ENCODE peak calls at places on chromosomes 6 and 20, in seven cellular contexts. One of them, this sample, is unnamed.

GRCh38 chr6:42140051-42140450 is 2.4 kb downstream of the C6orf132 start:
- DNase-seq in SK-N-MC: no peak
- DNase-seq in endothelial cell of umbilical vein: no peak
- DNase-seq in HCT116: no peak
- DNase-seq in GM12878: no peak
- DNase-seq in K562: no peak
- DNase-seq in HepG2: no peak
- DNase-seq in this sample: no peak

GRCh38 chr20:34557936-34558319 is 590 bp upstream of the MAP1LC3A start:
- DNase-seq in SK-N-MC: no peak
- DNase-seq in endothelial cell of umbilical vein: no peak
- DNase-seq in HCT116: no peak
- DNase-seq in GM12878: no peak
- DNase-seq in K562: no peak
- DNase-seq in HepG2: no peak
- DNase-seq in this sample: no peak

GRCh38 chr6:148758492-148758891 is 11.7 kb downstream of the UST start:
- DNase-seq in SK-N-MC: no peak
- DNase-seq in endothelial cell of umbilical vein: no peak
- DNase-seq in HCT116: no peak
- DNase-seq in GM12878: peak; percentile 98
- DNase-seq in K562: no peak
- DNase-seq in HepG2: no peak
- DNase-seq in this sample: no peak

GRCh38 chr6:32942555-32942954 is 1.7 kb upstream of the HLA-DMB start:
- DNase-seq in SK-N-MC: no peak
- DNase-seq in endothelial cell of umbilical vein: no peak
- DNase-seq in HCT116: no peak
- DNase-seq in GM12878: no peak
- DNase-seq in K562: no peak
- DNase-seq in HepG2: no peak
- DNase-seq in this sample: no peak

GRCh38 chr20:53748821-53749402 is 155.3 kb upstream of the ZNF217 start:
- DNase-seq in SK-N-MC: no peak
- DNase-seq in endothelial cell of umbilical vein: no peak
- DNase-seq in HCT116: no peak
- DNase-seq in GM12878: no peak
- DNase-seq in K562: no peak
- DNase-seq in HepG2: no peak
- DNase-seq in this sample: no peak

GRCh38 chr6:43274916-43275597 is 23.0 kb upstream of the SLC22A7 start:
- DNase-seq in SK-N-MC: no peak
- DNase-seq in endothelial cell of umbilical vein: no peak
- DNase-seq in HCT116: no peak
- DNase-seq in GM12878: no peak
- DNase-seq in K562: peak; percentile 85
- DNase-seq in HepG2: peak; percentile 67
- DNase-seq in this sample: peak; percentile 38

GRCh38 chr20:3971145-3971544 is 44.2 kb downstream of the RNF24 start:
- DNase-seq in SK-N-MC: no peak
- DNase-seq in endothelial cell of umbilical vein: peak; percentile 56
- DNase-seq in HCT116: no peak
- DNase-seq in GM12878: no peak
- DNase-seq in K562: no peak
- DNase-seq in HepG2: no peak
- DNase-seq in this sample: no peak

GRCh38 chr6:15283986-15284361 is 38.1 kb downstream of the JARID2 start:
- DNase-seq in SK-N-MC: no peak
- DNase-seq in endothelial cell of umbilical vein: no peak
- DNase-seq in HCT116: no peak
- DNase-seq in GM12878: no peak
- DNase-seq in K562: no peak
- DNase-seq in HepG2: no peak
- DNase-seq in this sample: no peak

GRCh38 chr6:6915813-6916547 is 191.8 kb upstream of the RREB1 start:
- DNase-seq in SK-N-MC: no peak
- DNase-seq in endothelial cell of umbilical vein: peak; percentile 8
- DNase-seq in HCT116: no peak
- DNase-seq in GM12878: no peak
- DNase-seq in K562: no peak
- DNase-seq in HepG2: no peak
- DNase-seq in this sample: no peak

GRCh38 chr6:109595998-109596397 is 95.0 kb downstream of the AK9 start:
- DNase-seq in SK-N-MC: peak; percentile 3
- DNase-seq in endothelial cell of umbilical vein: peak; percentile 50
- DNase-seq in HCT116: peak; percentile 18
- DNase-seq in GM12878: no peak
- DNase-seq in K562: no peak
- DNase-seq in HepG2: peak; percentile 26
- DNase-seq in this sample: peak; percentile 66

GRCh38 chr6:134740473-134741192 is 209.3 kb downstream of the ALDH8A1 start:
- DNase-seq in SK-N-MC: no peak
- DNase-seq in endothelial cell of umbilical vein: peak; percentile 84
- DNase-seq in HCT116: no peak
- DNase-seq in GM12878: no peak
- DNase-seq in K562: no peak
- DNase-seq in HepG2: no peak
- DNase-seq in this sample: no peak

GRCh38 chr6:170075659-170076223 is 215.1 kb downstream of the DLL1 start:
- DNase-seq in SK-N-MC: no peak
- DNase-seq in endothelial cell of umbilical vein: no peak
- DNase-seq in HCT116: no peak
- DNase-seq in GM12878: no peak
- DNase-seq in K562: no peak
- DNase-seq in HepG2: no peak
- DNase-seq in this sample: no peak

GRCh38 chr6:37643851-37644672 is 53.6 kb downstream of the MDGA1 start:
- DNase-seq in SK-N-MC: no peak
- DNase-seq in endothelial cell of umbilical vein: no peak
- DNase-seq in HCT116: no peak
- DNase-seq in GM12878: no peak
- DNase-seq in K562: peak; percentile 54
- DNase-seq in HepG2: no peak
- DNase-seq in this sample: no peak

GRCh38 chr20:57386762-57387161 is 4.4 kb upstream of the RBM38 start:
- DNase-seq in SK-N-MC: no peak
- DNase-seq in endothelial cell of umbilical vein: no peak
- DNase-seq in HCT116: no peak
- DNase-seq in GM12878: no peak
- DNase-seq in K562: no peak
- DNase-seq in HepG2: no peak
- DNase-seq in this sample: no peak

GRCh38 chr6:18269253-18269652 is 4.9 kb upstream of the DEK start:
- DNase-seq in SK-N-MC: peak; percentile 67
- DNase-seq in endothelial cell of umbilical vein: no peak
- DNase-seq in HCT116: no peak
- DNase-seq in GM12878: no peak
- DNase-seq in K562: peak; percentile 55
- DNase-seq in HepG2: peak; percentile 79
- DNase-seq in this sample: no peak

GRCh38 chr6:82589509-82590206 is 226.0 kb downstream of the TPBG start:
- DNase-seq in SK-N-MC: no peak
- DNase-seq in endothelial cell of umbilical vein: peak; percentile 3
- DNase-seq in HCT116: peak; percentile 70
- DNase-seq in GM12878: peak; percentile 60
- DNase-seq in K562: no peak
- DNase-seq in HepG2: peak; percentile 3
- DNase-seq in this sample: peak; percentile 75

GRCh38 chr6:109979033-109979921 is 1.2 kb downstream of the GPR6 start:
- DNase-seq in SK-N-MC: no peak
- DNase-seq in endothelial cell of umbilical vein: no peak
- DNase-seq in HCT116: no peak
- DNase-seq in GM12878: no peak
- DNase-seq in K562: no peak
- DNase-seq in HepG2: no peak
- DNase-seq in this sample: peak; percentile 53

GRCh38 chr20:24675651-24676352 is 206.4 kb downstream of the SYNDIG1 start:
- DNase-seq in SK-N-MC: no peak
- DNase-seq in endothelial cell of umbilical vein: no peak
- DNase-seq in HCT116: no peak
- DNase-seq in GM12878: no peak
- DNase-seq in K562: no peak
- DNase-seq in HepG2: no peak
- DNase-seq in this sample: no peak

GRCh38 chr20:11686900-11687543 is 230.7 kb upstream of the BTBD3 start:
- DNase-seq in SK-N-MC: no peak
- DNase-seq in endothelial cell of umbilical vein: peak; percentile 27
- DNase-seq in HCT116: no peak
- DNase-seq in GM12878: no peak
- DNase-seq in K562: no peak
- DNase-seq in HepG2: no peak
- DNase-seq in this sample: peak; percentile 67
- TF ChIP-seq EZH2 in SK-N-MC: no peak
- TF ChIP-seq EZH2 in endothelial cell of umbilical vein: no peak
- TF ChIP-seq EZH2 in HCT116: no peak
- TF ChIP-seq EZH2 in GM12878: no peak
- TF ChIP-seq EZH2 in K562: no peak
- TF ChIP-seq EZH2 in HepG2: no peak
- TF ChIP-seq EZH2 in this sample: no peak

GRCh38 chr20:19540401-19540800 is 217.7 kb upstream of the RIN2 start:
- DNase-seq in SK-N-MC: no peak
- DNase-seq in endothelial cell of umbilical vein: no peak
- DNase-seq in HCT116: no peak
- DNase-seq in GM12878: no peak
- DNase-seq in K562: no peak
- DNase-seq in HepG2: no peak
- DNase-seq in this sample: no peak

GRCh38 chr20:19546648-19547047 is 211.4 kb upstream of the RIN2 start:
- DNase-seq in SK-N-MC: no peak
- DNase-seq in endothelial cell of umbilical vein: no peak
- DNase-seq in HCT116: no peak
- DNase-seq in GM12878: no peak
- DNase-seq in K562: no peak
- DNase-seq in HepG2: no peak
- DNase-seq in this sample: no peak

GRCh38 chr20:19539191-19539590 is 218.9 kb upstream of the RIN2 start:
- DNase-seq in SK-N-MC: no peak
- DNase-seq in endothelial cell of umbilical vein: no peak
- DNase-seq in HCT116: no peak
- DNase-seq in GM12878: no peak
- DNase-seq in K562: no peak
- DNase-seq in HepG2: no peak
- DNase-seq in this sample: no peak

GRCh38 chr20:19544684-19545083 is 213.4 kb upstream of the RIN2 start:
- DNase-seq in SK-N-MC: no peak
- DNase-seq in endothelial cell of umbilical vein: no peak
- DNase-seq in HCT116: no peak
- DNase-seq in GM12878: no peak
- DNase-seq in K562: no peak
- DNase-seq in HepG2: no peak
- DNase-seq in this sample: no peak

DNA sequence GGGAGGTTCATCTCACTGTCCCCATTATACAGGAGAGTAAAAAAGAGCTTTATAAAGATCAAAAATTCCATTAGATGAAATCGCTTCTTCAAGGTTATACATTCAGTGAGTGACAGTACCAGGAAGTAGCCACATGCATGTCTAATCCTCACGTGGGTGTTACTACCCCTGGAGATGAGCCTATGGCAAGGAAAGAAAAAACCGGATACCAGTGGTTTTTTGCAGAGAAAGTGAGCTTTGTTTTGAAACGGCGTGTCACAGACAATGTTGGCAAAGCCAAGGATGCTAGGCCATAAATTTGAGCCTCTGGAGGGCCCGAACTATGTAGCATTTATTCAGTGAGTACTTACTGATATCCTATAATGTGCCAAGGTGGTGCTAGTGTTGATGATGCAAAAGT is 214.9 kb upstream of the RIN2 start:
- DNase-seq in SK-N-MC: no peak
- DNase-seq in endothelial cell of umbilical vein: no peak
- DNase-seq in HCT116: no peak
- DNase-seq in GM12878: no peak
- DNase-seq in K562: no peak
- DNase-seq in HepG2: no peak
- DNase-seq in this sample: no peak
- TF ChIP-seq POLR2AphosphoS5 in SK-N-MC: no peak
- TF ChIP-seq POLR2AphosphoS5 in endothelial cell of umbilical vein: no peak
- TF ChIP-seq POLR2AphosphoS5 in HCT116: no peak
- TF ChIP-seq POLR2AphosphoS5 in GM12878: no peak
- TF ChIP-seq POLR2AphosphoS5 in K562: no peak
- TF ChIP-seq POLR2AphosphoS5 in HepG2: no peak
- TF ChIP-seq POLR2AphosphoS5 in this sample: no peak

GRCh38 chr6:39312912-39313525 is 1.2 kb downstream of the KCNK17 start:
- DNase-seq in SK-N-MC: no peak
- DNase-seq in endothelial cell of umbilical vein: no peak
- DNase-seq in HCT116: no peak
- DNase-seq in GM12878: no peak
- DNase-seq in K562: no peak
- DNase-seq in HepG2: no peak
- DNase-seq in this sample: no peak
- TF ChIP-seq EZH2 in SK-N-MC: no peak
- TF ChIP-seq EZH2 in endothelial cell of umbilical vein: no peak
- TF ChIP-seq EZH2 in HCT116: no peak
- TF ChIP-seq EZH2 in GM12878: no peak
- TF ChIP-seq EZH2 in K562: no peak
- TF ChIP-seq EZH2 in HepG2: no peak
- TF ChIP-seq EZH2 in this sample: peak; percentile 67

GRCh38 chr20:17614176-17614811 is 44.4 kb downstream of the DSTN start:
- DNase-seq in SK-N-MC: peak; percentile 8
- DNase-seq in endothelial cell of umbilical vein: no peak
- DNase-seq in HCT116: no peak
- DNase-seq in GM12878: no peak
- DNase-seq in K562: no peak
- DNase-seq in HepG2: no peak
- DNase-seq in this sample: peak; percentile 29

GRCh38 chr20:17616480-17617211 is 46.8 kb downstream of the DSTN start:
- DNase-seq in SK-N-MC: no peak
- DNase-seq in endothelial cell of umbilical vein: no peak
- DNase-seq in HCT116: no peak
- DNase-seq in GM12878: no peak
- DNase-seq in K562: no peak
- DNase-seq in HepG2: no peak
- DNase-seq in this sample: no peak

GRCh38 chr20:17613328-17614175 is 43.7 kb downstream of the DSTN start:
- DNase-seq in SK-N-MC: no peak
- DNase-seq in endothelial cell of umbilical vein: no peak
- DNase-seq in HCT116: no peak
- DNase-seq in GM12878: no peak
- DNase-seq in K562: no peak
- DNase-seq in HepG2: no peak
- DNase-seq in this sample: no peak

GRCh38 chr20:17615645-17616479 is 46.0 kb downstream of the DSTN start:
- DNase-seq in SK-N-MC: no peak
- DNase-seq in endothelial cell of umbilical vein: no peak
- DNase-seq in HCT116: no peak
- DNase-seq in GM12878: no peak
- DNase-seq in K562: no peak
- DNase-seq in HepG2: no peak
- DNase-seq in this sample: no peak

GRCh38 chr20:17614812-17615644 is 45.2 kb downstream of the DSTN start:
- DNase-seq in SK-N-MC: no peak
- DNase-seq in endothelial cell of umbilical vein: no peak
- DNase-seq in HCT116: no peak
- DNase-seq in GM12878: no peak
- DNase-seq in K562: no peak
- DNase-seq in HepG2: no peak
- DNase-seq in this sample: no peak
- TF ChIP-seq POLR2AphosphoS5 in SK-N-MC: no peak
- TF ChIP-seq POLR2AphosphoS5 in endothelial cell of umbilical vein: no peak
- TF ChIP-seq POLR2AphosphoS5 in HCT116: no peak
- TF ChIP-seq POLR2AphosphoS5 in GM12878: no peak
- TF ChIP-seq POLR2AphosphoS5 in K562: no peak
- TF ChIP-seq POLR2AphosphoS5 in HepG2: no peak
- TF ChIP-seq POLR2AphosphoS5 in this sample: no peak

This sample was measured in GM23338.